ENCODE peak calls at places on chromosomes 11 and 22, in seven cellular contexts. One of them, this sample, is unnamed. For H3K4me1, the result is how much of the 10 kb centered on the place peaks cover.

GRCh38 chr11:70270877-70271634 is 566 bp downstream of the PPFIA1 start:
- DNase-seq in breast epithelium: no peak
- DNase-seq in tibial artery: no peak
- DNase-seq in cardiac muscle cell: peak
- DNase-seq in PC-3: peak
- DNase-seq in right lobe of liver: peak
- DNase-seq in heart left ventricle: peak
- DNase-seq in this sample: no peak

GRCh38 chr11:34938621-34939020 is 22.2 kb downstream of the PDHX start:
- DNase-seq in breast epithelium: no peak
- DNase-seq in tibial artery: no peak
- DNase-seq in cardiac muscle cell: no peak
- DNase-seq in PC-3: no peak
- DNase-seq in right lobe of liver: no peak
- DNase-seq in heart left ventricle: no peak
- DNase-seq in this sample: no peak

GRCh38 chr11:57123590-57123989 is 58.2 kb upstream of the LRRC55 start:
- DNase-seq in breast epithelium: no peak
- DNase-seq in tibial artery: no peak
- DNase-seq in cardiac muscle cell: no peak
- DNase-seq in PC-3: no peak
- DNase-seq in right lobe of liver: no peak
- DNase-seq in heart left ventricle: no peak
- DNase-seq in this sample: no peak

GRCh38 chr22:39184586-39185577 is 32.4 kb upstream of the CBX7 start:
- DNase-seq in breast epithelium: no peak
- DNase-seq in tibial artery: no peak
- DNase-seq in cardiac muscle cell: peak
- DNase-seq in PC-3: no peak
- DNase-seq in right lobe of liver: no peak
- DNase-seq in heart left ventricle: no peak
- DNase-seq in this sample: no peak

GRCh38 chr22:35409783-35410662 is 10.1 kb downstream of the MCM5 start:
- DNase-seq in breast epithelium: no peak
- DNase-seq in tibial artery: no peak
- DNase-seq in cardiac muscle cell: peak
- DNase-seq in PC-3: no peak
- DNase-seq in right lobe of liver: peak
- DNase-seq in heart left ventricle: peak
- DNase-seq in this sample: no peak

GRCh38 chr22:49323751-49324415 is 503.8 kb downstream of the BRD1 start:
- DNase-seq in breast epithelium: peak
- DNase-seq in tibial artery: no peak
- DNase-seq in cardiac muscle cell: no peak
- DNase-seq in PC-3: no peak
- DNase-seq in right lobe of liver: peak
- DNase-seq in heart left ventricle: no peak
- DNase-seq in this sample: no peak

GRCh38 chr11:134667175-134667500 is 255.1 kb upstream of the B3GAT1 start:
- DNase-seq in breast epithelium: no peak
- DNase-seq in tibial artery: no peak
- DNase-seq in cardiac muscle cell: no peak
- DNase-seq in PC-3: no peak
- DNase-seq in right lobe of liver: no peak
- DNase-seq in heart left ventricle: no peak
- DNase-seq in this sample: no peak

GRCh38 chr11:129278586-129279319 is 86.6 kb upstream of the ARHGAP32 start:
- DNase-seq in breast epithelium: no peak
- DNase-seq in tibial artery: no peak
- DNase-seq in cardiac muscle cell: peak
- DNase-seq in PC-3: peak
- DNase-seq in right lobe of liver: peak
- DNase-seq in heart left ventricle: no peak
- DNase-seq in this sample: no peak

GRCh38 chr11:10301656-10302293 is 3.1 kb upstream of the ADM start:
- DNase-seq in breast epithelium: no peak
- DNase-seq in tibial artery: no peak
- DNase-seq in cardiac muscle cell: peak
- DNase-seq in PC-3: peak
- DNase-seq in right lobe of liver: no peak
- DNase-seq in heart left ventricle: no peak
- DNase-seq in this sample: no peak

GRCh38 chr11:9003573-9004309 is at the start of gene NRIP3:
- DNase-seq in breast epithelium: peak
- DNase-seq in tibial artery: peak
- DNase-seq in cardiac muscle cell: peak
- DNase-seq in PC-3: no peak
- DNase-seq in right lobe of liver: peak
- DNase-seq in heart left ventricle: peak
- DNase-seq in this sample: peak

GRCh38 chr11:118176400-118177134 is at the start of gene SCN2B:
- DNase-seq in breast epithelium: no peak
- DNase-seq in tibial artery: no peak
- DNase-seq in cardiac muscle cell: peak
- DNase-seq in PC-3: no peak
- DNase-seq in right lobe of liver: no peak
- DNase-seq in heart left ventricle: no peak
- DNase-seq in this sample: no peak

GRCh38 chr11:33915521-33915920 is 23.6 kb upstream of the LMO2 start:
- DNase-seq in breast epithelium: no peak
- DNase-seq in tibial artery: no peak
- DNase-seq in cardiac muscle cell: no peak
- DNase-seq in PC-3: no peak
- DNase-seq in right lobe of liver: no peak
- DNase-seq in heart left ventricle: no peak
- DNase-seq in this sample: no peak

GRCh38 chr22:21949569-21949918 is 3.1 kb downstream of the PPM1F start:
- DNase-seq in breast epithelium: no peak
- DNase-seq in tibial artery: no peak
- DNase-seq in cardiac muscle cell: no peak
- DNase-seq in PC-3: no peak
- DNase-seq in right lobe of liver: no peak
- DNase-seq in heart left ventricle: no peak
- DNase-seq in this sample: no peak

GRCh38 chr11:78228467-78228866 is 39.7 kb downstream of the USP35 start:
- DNase-seq in breast epithelium: no peak
- DNase-seq in tibial artery: no peak
- DNase-seq in cardiac muscle cell: peak
- DNase-seq in PC-3: peak
- DNase-seq in right lobe of liver: no peak
- DNase-seq in heart left ventricle: peak
- DNase-seq in this sample: peak

GRCh38 chr11:86849679-86850078 is 49.3 kb downstream of the PRSS23 start:
- DNase-seq in breast epithelium: no peak
- DNase-seq in tibial artery: no peak
- DNase-seq in cardiac muscle cell: no peak
- DNase-seq in PC-3: no peak
- DNase-seq in right lobe of liver: no peak
- DNase-seq in heart left ventricle: no peak
- DNase-seq in this sample: no peak

GRCh38 chr11:20112291-20113146 is 47.8 kb downstream of the DBX1 start:
- DNase-seq in breast epithelium: peak
- DNase-seq in tibial artery: peak
- DNase-seq in cardiac muscle cell: peak
- DNase-seq in PC-3: peak
- DNase-seq in right lobe of liver: peak
- DNase-seq in heart left ventricle: peak
- DNase-seq in this sample: no peak

GRCh38 chr11:81359476-81359875 is 1374.2 kb downstream of the FAM181B start:
- DNase-seq in breast epithelium: no peak
- DNase-seq in tibial artery: no peak
- DNase-seq in cardiac muscle cell: no peak
- DNase-seq in PC-3: peak
- DNase-seq in right lobe of liver: no peak
- DNase-seq in heart left ventricle: no peak
- DNase-seq in this sample: no peak

GRCh38 chr11:128294001-128294684 is 293.2 kb downstream of the ETS1 start:
- DNase-seq in breast epithelium: no peak
- DNase-seq in tibial artery: no peak
- DNase-seq in cardiac muscle cell: no peak
- DNase-seq in PC-3: no peak
- DNase-seq in right lobe of liver: no peak
- DNase-seq in heart left ventricle: no peak
- DNase-seq in this sample: no peak

GRCh38 chr11:3942160-3942955 is 86.9 kb downstream of the STIM1 start:
- DNase-seq in breast epithelium: no peak
- DNase-seq in tibial artery: no peak
- DNase-seq in cardiac muscle cell: no peak
- DNase-seq in PC-3: no peak
- DNase-seq in right lobe of liver: no peak
- DNase-seq in heart left ventricle: no peak
- DNase-seq in this sample: peak

DNA sequence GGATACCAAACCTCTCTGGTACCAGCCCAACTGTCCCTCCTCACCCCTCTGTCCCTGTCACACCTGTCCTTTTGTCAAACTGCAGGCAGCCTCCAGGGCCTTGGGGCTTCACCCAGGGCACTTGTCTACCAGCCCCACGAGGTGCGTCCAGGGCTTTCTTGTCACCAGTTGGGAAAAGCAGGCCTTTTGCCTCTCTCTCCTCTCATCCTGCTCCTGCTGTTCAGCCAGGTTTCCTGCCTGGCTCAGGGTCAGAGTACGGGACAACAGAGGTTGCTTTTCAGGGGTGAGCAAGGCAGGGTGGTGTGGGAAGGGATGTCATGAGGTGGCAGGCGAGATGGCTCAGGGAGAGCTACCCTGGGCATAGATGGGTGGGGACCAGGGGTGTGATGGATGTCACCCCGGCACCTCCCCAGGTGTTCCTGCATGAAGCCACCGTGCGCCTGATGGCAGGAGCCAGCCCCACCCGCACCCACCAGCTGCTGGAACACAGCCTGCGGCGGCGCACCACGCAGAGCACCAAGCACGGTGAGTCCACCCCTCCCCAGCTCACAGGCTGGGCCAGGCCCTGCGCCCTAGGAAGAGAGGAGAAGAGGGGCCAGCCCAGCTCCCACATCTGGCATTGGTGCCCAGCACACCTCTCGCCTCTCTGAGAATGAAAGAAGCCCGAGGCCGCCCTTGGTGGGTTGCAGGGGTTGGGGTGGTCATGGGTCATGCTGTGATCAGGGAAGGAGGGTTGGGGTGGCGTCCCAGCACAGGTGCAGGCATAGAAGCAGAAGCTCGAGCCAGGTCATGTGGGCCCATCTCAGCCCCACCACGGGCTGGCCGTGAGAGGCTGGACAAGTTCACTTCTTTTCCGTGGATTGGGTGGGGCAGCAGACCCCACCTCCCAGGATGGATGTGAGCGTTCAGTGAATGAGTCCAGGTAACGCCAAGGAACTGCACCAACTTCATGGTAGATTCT is 10.1 kb downstream of the SHISA8 start:
- DNase-seq in breast epithelium: no peak
- DNase-seq in tibial artery: no peak
- DNase-seq in cardiac muscle cell: no peak
- DNase-seq in PC-3: no peak
- DNase-seq in right lobe of liver: no peak
- DNase-seq in heart left ventricle: no peak
- DNase-seq in this sample: no peak
- H3K4me3 ChIP-seq in breast epithelium: no peak
- H3K4me3 ChIP-seq in tibial artery: no peak
- H3K4me3 ChIP-seq in cardiac muscle cell: no peak
- H3K4me3 ChIP-seq in PC-3: no peak
- H3K4me3 ChIP-seq in right lobe of liver: no peak
- H3K4me3 ChIP-seq in heart left ventricle: no peak
- H3K4me3 ChIP-seq in this sample: no peak

GRCh38 chr11:44579172-44579804 is 13.8 kb downstream of the CD82 start:
- DNase-seq in breast epithelium: no peak
- DNase-seq in tibial artery: no peak
- DNase-seq in cardiac muscle cell: no peak
- DNase-seq in PC-3: no peak
- DNase-seq in right lobe of liver: no peak
- DNase-seq in heart left ventricle: no peak
- DNase-seq in this sample: peak
- H3K27ac ChIP-seq in breast epithelium: peak
- H3K27ac ChIP-seq in tibial artery: no peak
- H3K27ac ChIP-seq in cardiac muscle cell: peak
- H3K27ac ChIP-seq in PC-3: no peak
- H3K27ac ChIP-seq in right lobe of liver: no peak
- H3K27ac ChIP-seq in heart left ventricle: no peak
- H3K27ac ChIP-seq in this sample: peak

GRCh38 chr11:47406896-47407745 is 1.3 kb upstream of the SLC39A13 start:
- DNase-seq in breast epithelium: peak
- DNase-seq in tibial artery: no peak
- DNase-seq in cardiac muscle cell: peak
- DNase-seq in PC-3: no peak
- DNase-seq in right lobe of liver: no peak
- DNase-seq in heart left ventricle: no peak
- DNase-seq in this sample: no peak

GRCh38 chr11:47400813-47401279 is 7.5 kb upstream of the SLC39A13 start:
- DNase-seq in breast epithelium: no peak
- DNase-seq in tibial artery: peak
- DNase-seq in cardiac muscle cell: no peak
- DNase-seq in PC-3: no peak
- DNase-seq in right lobe of liver: no peak
- DNase-seq in heart left ventricle: no peak
- DNase-seq in this sample: no peak

GRCh38 chr11:47399860-47400812 is 8.3 kb upstream of the SLC39A13 start:
- DNase-seq in breast epithelium: no peak
- DNase-seq in tibial artery: peak
- DNase-seq in cardiac muscle cell: no peak
- DNase-seq in PC-3: no peak
- DNase-seq in right lobe of liver: peak
- DNase-seq in heart left ventricle: no peak
- DNase-seq in this sample: peak

GRCh38 chr11:47403135-47403534 is 5.3 kb upstream of the SLC39A13 start:
- DNase-seq in breast epithelium: no peak
- DNase-seq in tibial artery: peak
- DNase-seq in cardiac muscle cell: no peak
- DNase-seq in PC-3: no peak
- DNase-seq in right lobe of liver: no peak
- DNase-seq in heart left ventricle: no peak
- DNase-seq in this sample: no peak

DNA sequence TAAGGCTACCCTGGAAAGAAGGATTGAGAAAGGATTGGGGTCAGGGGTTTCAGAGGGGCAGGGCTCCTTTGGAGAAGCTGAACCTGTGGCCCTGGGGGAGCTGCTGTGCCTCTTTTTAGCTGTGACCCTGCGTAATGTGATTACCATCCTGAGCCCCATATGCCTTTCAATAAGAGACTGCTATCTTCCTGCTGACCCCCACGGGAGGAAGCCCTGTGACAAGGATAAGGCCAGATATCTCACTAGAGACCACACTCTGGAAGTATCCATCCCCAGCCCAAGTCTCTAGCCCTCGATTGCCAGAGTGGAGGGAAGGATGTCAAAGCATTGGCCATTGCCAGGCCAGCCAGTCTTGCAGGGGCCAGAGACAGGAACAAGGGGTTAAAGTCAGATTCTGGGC is 4.8 kb upstream of the SLC39A13 start:
- DNase-seq in breast epithelium: no peak
- DNase-seq in tibial artery: peak
- DNase-seq in cardiac muscle cell: no peak
- DNase-seq in PC-3: no peak
- DNase-seq in right lobe of liver: no peak
- DNase-seq in heart left ventricle: no peak
- DNase-seq in this sample: no peak
- H3K4me1 ChIP-seq in breast epithelium: under half
- H3K4me1 ChIP-seq in tibial artery: under half
- H3K4me1 ChIP-seq in cardiac muscle cell: under half
- H3K4me1 ChIP-seq in PC-3: under half
- H3K4me1 ChIP-seq in right lobe of liver: under half
- H3K4me1 ChIP-seq in heart left ventricle: under half
- H3K4me1 ChIP-seq in this sample: under half

DNA sequence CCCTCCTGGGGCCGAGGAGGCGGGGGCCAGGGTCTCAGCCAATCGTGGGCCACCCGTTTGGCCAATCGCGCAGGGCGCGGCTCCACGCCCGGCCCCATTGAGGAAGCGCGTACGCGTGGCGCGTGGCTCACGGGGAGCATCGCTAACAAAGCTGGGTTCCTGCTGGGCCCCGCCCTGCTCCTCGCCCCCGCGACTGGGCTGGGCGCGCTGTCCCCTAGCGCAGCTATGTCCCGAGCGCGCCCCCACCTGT is 614 bp upstream of the ASCL2 start:
- DNase-seq in breast epithelium: peak
- DNase-seq in tibial artery: peak
- DNase-seq in cardiac muscle cell: no peak
- DNase-seq in PC-3: no peak
- DNase-seq in right lobe of liver: peak
- DNase-seq in heart left ventricle: no peak
- DNase-seq in this sample: peak
- H3K4me3 ChIP-seq in breast epithelium: peak
- H3K4me3 ChIP-seq in tibial artery: peak
- H3K4me3 ChIP-seq in cardiac muscle cell: no peak
- H3K4me3 ChIP-seq in PC-3: no peak
- H3K4me3 ChIP-seq in right lobe of liver: no peak
- H3K4me3 ChIP-seq in heart left ventricle: no peak
- H3K4me3 ChIP-seq in this sample: no peak

This sample was measured in CD4-positive, alpha-beta memory T cell.